ENCODE peak calls at places on chromosome 16, in ten cellular contexts. B is fibroblast of lung, R is DND-41, C is spleen, N is transverse colon, U is lower lobe of right lung, F is heart left ventricle, H is thoracic aorta, X is colonic mucosa, O is adrenal gland. Q is an unnamed sample.
A peak's percentile ranks its signal among the peaks of the same experiment; 100 is the strongest.

GRCh38 chr16:4661661-4662060 is 31.7 kb upstream of the NUDT16L1 start:
- DNase-seq in X (no peak), F (no peak), U (peak; percentile 74), H (no peak), O (no peak), B (no peak), C (no peak), R (peak; percentile 64), N (no peak), Q (no peak)

GRCh38 chr16:31298958-31299357 is 39.2 kb downstream of the ITGAM start:
- DNase-seq in R (no peak), H (no peak), B (no peak), F (no peak), U (no peak), X (no peak), N (no peak), C (no peak), O (no peak), Q (no peak)

GRCh38 chr16:23753908-23754593 is 775 bp upstream of the CHP2 start:
- DNase-seq in O (no peak), U (no peak), C (no peak), F (no peak), H (no peak), X (no peak), R (no peak), B (no peak), N (no peak), Q (no peak)

GRCh38 chr16:50326835-50327465 is 41.8 kb downstream of the BRD7 start:
- DNase-seq in F (no peak), C (no peak), R (no peak), X (no peak), H (no peak), U (no peak), N (no peak), O (no peak), B (peak; percentile 31), Q (peak; percentile 70)

GRCh38 chr16:4660454-4661007 is 32.8 kb upstream of the NUDT16L1 start:
- DNase-seq in B (peak; percentile 23), X (no peak), F (peak; percentile 68), N (peak; percentile 42), R (peak; percentile 77), C (peak; percentile 87), O (peak; percentile 56), U (peak; percentile 89), H (no peak), Q (peak; percentile 79)

GRCh38 chr16:85564277-85565051 is 48.7 kb upstream of the GSE1 start:
- DNase-seq in U (no peak), N (peak; percentile 54), X (no peak), B (no peak), R (no peak), O (no peak), C (no peak), H (no peak), F (no peak), Q (no peak)

GRCh38 chr16:49399594-49400364 is 26.2 kb downstream of the C16orf78 start:
- DNase-seq in X (no peak), F (no peak), C (no peak), H (no peak), R (no peak), B (no peak), N (peak; percentile 31), U (no peak), O (no peak), Q (no peak)

GRCh38 chr16:87854053-87854906 is 15.0 kb downstream of the SLC7A5 start:
- DNase-seq in B (no peak), R (no peak), X (no peak), U (no peak), O (no peak), H (no peak), C (peak; percentile 82), N (peak; percentile 41), F (no peak), Q (no peak)

GRCh38 chr16:9114112-9114511 is 22.7 kb downstream of the HAPSTR1 start:
- DNase-seq in C (no peak), O (no peak), N (no peak), F (no peak), B (no peak), H (no peak), X (no peak), U (no peak), R (no peak), Q (no peak)
- H3K4me1 ChIP-seq in C (peaks cover 66% of the 10 kb centered on the region), O (peaks cover 20% of the 10 kb centered on the region), N (peaks cover 44% of the 10 kb centered on the region), F (peaks cover 16% of the 10 kb centered on the region), B (peaks cover 14% of the 10 kb centered on the region), H (peaks cover 58% of the 10 kb centered on the region), X (peaks cover 26% of the 10 kb centered on the region), U (peaks cover 88% of the 10 kb centered on the region), R (no peaks in the 10 kb centered on the region), Q (peaks cover 5% of the 10 kb centered on the region)

GRCh38 chr16:66552288-66553143 is at the start of gene CKLF:
- DNase-seq in H (peak; percentile 25), R (peak; percentile 94), F (peak; percentile 89), U (peak; percentile 93), C (peak; percentile 97), X (peak; percentile 87), B (peak; percentile 87), O (peak; percentile 88), N (peak; percentile 93), Q (peak; percentile 93)

GRCh38 chr16:66549284-66550131 is at the start of gene TK2:
- DNase-seq in R (peak; percentile 84), F (peak; percentile 79), B (peak; percentile 79), C (peak; percentile 92), X (peak; percentile 63), U (peak; percentile 82), O (peak; percentile 84), H (no peak), N (peak; percentile 71), Q (peak; percentile 81)

GRCh38 chr16:66551788-66552287 is 538 bp upstream of the CKLF start:
- DNase-seq in O (no peak), U (no peak), C (no peak), F (no peak), N (no peak), H (no peak), B (no peak), X (no peak), R (no peak), Q (no peak)

GRCh38 chr16:66553223-66553622 is 847 bp downstream of the CKLF start:
- DNase-seq in H (no peak), N (peak; percentile 44), C (no peak), F (no peak), B (no peak), X (peak; percentile 56), R (peak; percentile 40), U (no peak), O (no peak), Q (no peak)

GRCh38 chr16:66551362-66551761 is 1.0 kb upstream of the CKLF start:
- DNase-seq in U (peak; percentile 60), F (no peak), O (no peak), N (peak; percentile 60), C (peak; percentile 85), H (no peak), R (peak; percentile 83), B (no peak), X (peak; percentile 47), Q (peak; percentile 78)
- TF ChIP-seq CTCF in U (peak; percentile 24), F (peak; percentile 20), O (no peak), N (no peak), C (peak; percentile 64), H (no peak), R (peak; percentile 72), B (peak; percentile 3), X (peak; percentile 19), Q (peak; percentile 24)

DNA sequence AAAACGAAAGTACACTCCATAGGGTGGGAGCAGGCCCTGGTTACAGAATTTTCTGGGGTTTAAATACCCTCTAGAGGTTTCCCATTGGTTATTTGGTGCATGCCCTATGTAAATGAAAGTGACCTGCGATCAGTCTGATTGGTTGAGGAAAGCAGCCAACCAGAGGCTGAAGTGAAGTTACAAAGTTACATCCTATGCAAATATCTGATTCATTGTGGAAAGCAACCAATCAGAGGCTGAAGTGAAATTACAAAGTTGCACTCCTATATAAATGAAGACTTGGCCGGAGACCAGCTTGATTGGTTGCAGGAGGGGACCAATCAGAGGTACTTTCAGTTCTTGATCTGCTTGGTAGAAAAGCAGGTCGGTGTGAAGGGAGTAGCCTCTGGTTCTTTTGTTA is 24.4 kb downstream of the NAA60 start:
- DNase-seq in O (no peak), B (peak; percentile 58), C (no peak), N (no peak), H (no peak), U (no peak), F (peak; percentile 4), X (no peak), R (peak; percentile 56), Q (no peak)
- H3K4me1 ChIP-seq in O (no peaks in the 10 kb centered on the region), B (no peaks in the 10 kb centered on the region), C (peaks cover 34% of the 10 kb centered on the region), N (peaks cover 20% of the 10 kb centered on the region), H (peaks cover 4% of the 10 kb centered on the region), U (peaks cover 33% of the 10 kb centered on the region), F (peaks cover 2% of the 10 kb centered on the region), X (no peaks in the 10 kb centered on the region), R (peaks cover 29% of the 10 kb centered on the region), Q (no peaks in the 10 kb centered on the region)

DNA sequence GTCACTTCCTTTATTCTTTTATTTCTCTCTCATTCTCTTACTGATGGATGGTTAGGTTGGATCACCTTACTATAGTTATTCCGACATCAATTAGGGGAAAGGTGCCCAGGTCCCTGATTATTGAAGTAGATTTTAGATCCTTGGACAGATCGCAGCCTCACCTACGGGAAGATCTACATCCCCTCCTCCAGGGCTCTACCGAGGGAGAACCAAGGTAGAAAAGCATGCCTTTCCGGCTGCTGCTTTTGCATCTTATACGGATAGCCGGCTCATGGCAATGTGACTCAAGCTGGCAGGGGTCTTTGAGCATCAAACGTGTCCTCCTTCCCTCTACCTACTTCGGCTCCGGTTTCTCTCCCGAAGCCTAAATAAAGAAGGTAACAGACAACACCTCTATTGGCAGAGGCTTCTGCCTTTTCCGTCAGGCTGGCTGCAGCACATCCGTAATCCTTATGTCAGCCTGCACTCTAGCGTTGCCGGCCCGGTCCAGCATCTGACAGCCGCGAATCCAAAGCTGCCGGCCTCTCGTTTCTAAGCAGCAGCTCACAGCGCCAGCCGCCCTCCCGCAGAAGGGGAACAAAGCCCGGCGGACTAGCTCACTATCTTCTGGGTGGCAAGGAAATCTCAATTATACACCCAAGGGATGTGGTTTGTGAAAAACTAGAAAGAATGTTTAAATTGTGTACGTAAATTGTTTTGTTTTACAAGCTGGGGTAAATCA is 46.9 kb downstream of the IRX6 start:
- DNase-seq in H (peak; percentile 13), F (peak; percentile 85), N (peak; percentile 15), B (peak; percentile 22), C (peak; percentile 77), U (peak; percentile 75), X (peak; percentile 22), O (peak; percentile 54), R (no peak), Q (peak; percentile 52)
- TF ChIP-seq CTCF in H (peak; percentile 26), F (peak; percentile 72), N (peak; percentile 13), B (peak; percentile 34), C (no peak), U (peak; percentile 39), X (no peak), O (no peak), R (no peak), Q (no peak)

Q was measured in Peyer's patch.